ENCODE peak calls at places on chromosomes 16 and 17, in five cellular contexts. S is astrocyte, O is keratinocyte, J is breast epithelium, R is dorsolateral prefrontal cortex. Z is an unnamed sample.

GRCh38 chr17:81102352-81102751 is 63.0 kb upstream of the PVALEF start:
- DNase-seq in R (no peak), S (no peak), O (no peak), J (no peak), Z (no peak)

GRCh38 chr16:30837904-30838303 is 50.9 kb upstream of the ZNF629 start:
- DNase-seq in O (no peak), J (no peak), R (no peak), S (no peak), Z (no peak)

GRCh38 chr16:89102035-89102776 is 8.6 kb downstream of the ACSF3 start:
- DNase-seq in S (no peak), J (no peak), R (no peak), O (no peak), Z (no peak)

GRCh38 chr17:67434061-67434525 is 57.0 kb downstream of the PITPNC1 start:
- DNase-seq in R (no peak), O (no peak), S (no peak), J (no peak), Z (no peak)

GRCh38 chr17:80286638-80286960 is 25.9 kb downstream of the RNF213 start:
- DNase-seq in O (no peak), J (no peak), R (no peak), S (no peak), Z (no peak)

GRCh38 chr16:77402118-77402517 is 32.7 kb downstream of the ADAMTS18 start:
- DNase-seq in R (no peak), O (no peak), J (no peak), S (no peak), Z (no peak)

GRCh38 chr17:64781810-64782555 is 119.9 kb upstream of the SMURF2 start:
- DNase-seq in J (no peak), S (no peak), R (no peak), O (no peak), Z (no peak)

GRCh38 chr17:67549787-67550186 is 167.9 kb upstream of the NOL11 start:
- DNase-seq in J (no peak), O (no peak), S (no peak), R (no peak), Z (no peak)

GRCh38 chr16:14172200-14172805 is 101.2 kb downstream of the MRTFB start:
- DNase-seq in J (no peak), R (no peak), O (no peak), S (peak), Z (no peak)

GRCh38 chr16:27273670-27274522 is 5.3 kb upstream of the NSMCE1 start:
- DNase-seq in R (no peak), O (no peak), J (no peak), S (peak), Z (no peak)

GRCh38 chr17:43532581-43532980 is 13.6 kb downstream of the ETV4 start:
- DNase-seq in S (no peak), J (peak), R (peak), O (no peak), Z (no peak)
- H3K27ac ChIP-seq in S (no peak), J (no peak), R (no peak), O (no peak), Z (no peak)

GRCh38 chr17:82604532-82604931 is 43.7 kb downstream of the WDR45B start:
- DNase-seq in J (no peak), O (no peak), R (no peak), S (no peak), Z (no peak)
- H3K27ac ChIP-seq in J (no peak), O (no peak), R (peak), S (no peak), Z (no peak)

DNA sequence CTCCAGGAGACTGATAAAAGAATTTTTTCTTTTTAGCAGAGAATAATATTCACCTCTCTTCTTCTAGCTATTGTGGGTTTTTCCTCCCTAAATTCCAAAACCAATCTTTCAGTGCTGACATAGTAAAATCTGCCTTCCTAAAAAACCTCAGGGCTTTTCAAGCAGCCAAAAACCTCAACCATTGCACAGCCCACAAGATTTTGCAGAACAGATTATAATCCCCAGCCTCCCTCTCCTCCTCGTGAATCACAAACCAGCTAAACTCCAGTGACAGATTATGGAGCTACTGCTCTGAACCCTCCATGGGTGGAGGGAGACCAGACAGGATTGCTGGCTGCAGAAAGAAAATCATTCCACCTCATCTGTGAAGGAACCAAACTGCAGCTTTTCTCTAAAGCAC is 341.6 kb downstream of the SOX9 start:
- DNase-seq in O (no peak), R (no peak), S (peak), J (no peak), Z (no peak)
- H3K27ac ChIP-seq in O (peak), R (no peak), S (no peak), J (no peak), Z (peak)

GRCh38 chr16:1980026-1980769 is 1.1 kb downstream of the NOXO1 start:
- DNase-seq in J (no peak), S (no peak), R (no peak), O (no peak), Z (no peak)
- H3K27ac ChIP-seq in J (no peak), S (no peak), R (no peak), O (no peak), Z (peak)

DNA sequence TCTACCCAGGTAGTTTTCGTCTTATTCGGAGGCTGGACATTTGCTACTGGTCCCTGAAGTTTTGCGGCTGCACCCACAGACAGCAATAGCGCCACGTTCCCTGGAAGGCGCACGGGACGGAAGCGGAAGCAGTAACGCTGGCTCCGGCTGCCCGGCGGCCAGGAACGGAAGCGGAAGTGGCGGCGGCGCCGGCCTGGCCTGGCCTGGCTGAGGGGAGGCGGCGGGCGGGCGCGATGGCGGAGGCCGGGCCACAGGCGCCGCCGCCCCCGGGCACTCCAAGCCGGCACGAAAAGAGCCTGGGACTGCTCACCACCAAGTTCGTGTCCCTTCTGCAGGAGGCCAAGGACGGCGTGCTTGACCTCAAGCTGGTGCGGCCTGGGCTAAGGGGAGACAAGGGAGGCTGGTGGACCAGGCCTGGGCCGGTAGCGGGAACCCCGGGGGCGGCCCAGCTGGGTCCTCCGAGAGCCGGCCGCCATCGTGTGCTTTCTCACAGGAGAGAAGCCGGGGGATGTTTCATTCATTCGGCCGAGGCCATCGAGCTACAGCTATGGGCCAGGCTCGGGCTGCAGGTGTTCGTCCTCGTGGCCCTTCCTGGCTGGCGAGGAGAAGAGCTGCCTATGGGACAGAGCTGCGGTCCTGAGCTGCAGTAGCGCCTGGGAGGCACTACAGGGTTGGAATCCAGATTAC is at the start of gene E2F4:
- DNase-seq in J (peak), R (peak), S (peak), O (no peak), Z (peak)
- H3K27ac ChIP-seq in J (peak), R (peak), S (peak), O (peak), Z (peak)

GRCh38 chr16:84359326-84359725 is 9.0 kb upstream of the ATP2C2 start:
- DNase-seq in J (no peak), R (no peak), O (no peak), S (no peak), Z (no peak)

GRCh38 chr16:84360170-84360569 is 8.2 kb upstream of the ATP2C2 start:
- DNase-seq in R (no peak), S (peak), J (no peak), O (no peak), Z (no peak)

GRCh38 chr16:84357191-84357651 is 11.1 kb upstream of the ATP2C2 start:
- DNase-seq in R (no peak), O (no peak), J (no peak), S (peak), Z (peak)

GRCh38 chr16:84360748-84361147 is 7.6 kb upstream of the ATP2C2 start:
- DNase-seq in S (no peak), O (no peak), J (no peak), R (no peak), Z (no peak)

DNA sequence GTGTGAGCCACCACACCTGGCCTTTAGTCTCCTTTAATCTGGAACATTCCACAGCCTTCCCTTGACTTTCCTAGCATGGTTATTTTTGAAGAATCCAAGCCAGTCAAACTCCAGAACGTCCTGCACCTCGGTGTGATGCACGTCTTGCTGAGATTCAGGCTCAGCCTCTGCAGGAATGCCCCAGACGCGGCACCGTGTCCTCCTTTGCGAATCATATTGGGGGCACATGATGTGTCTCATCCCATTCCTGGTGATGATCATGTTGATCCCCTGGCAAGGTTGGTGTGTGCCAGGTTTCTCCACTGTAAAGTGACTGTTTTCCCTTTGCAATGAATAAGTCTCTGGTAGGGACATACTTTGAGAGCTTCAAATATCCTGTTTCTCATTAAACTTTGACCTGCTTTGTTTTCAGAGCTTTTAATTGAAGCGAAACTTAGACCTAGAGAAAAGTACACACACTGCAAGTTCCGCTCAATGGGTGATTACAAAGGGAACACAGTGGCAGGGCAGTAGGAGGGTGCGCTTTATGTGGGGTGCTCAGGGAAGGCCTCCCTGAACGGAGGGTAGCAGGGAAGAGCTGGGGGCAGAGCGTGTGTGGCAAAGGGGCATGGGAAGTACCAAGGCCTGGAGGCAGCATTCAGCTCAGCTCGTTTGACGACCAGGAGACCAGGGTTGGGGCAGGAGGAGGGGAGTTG is 9.6 kb upstream of the ATP2C2 start:
- DNase-seq in O (no peak), R (no peak), J (no peak), S (no peak), Z (no peak)
- H3K27ac ChIP-seq in O (no peak), R (no peak), J (no peak), S (no peak), Z (no peak)

GRCh38 chr16:85582177-85582888 is 30.8 kb upstream of the GSE1 start:
- DNase-seq in J (no peak), S (no peak), O (no peak), R (no peak), Z (no peak)
- H3K27ac ChIP-seq in J (no peak), S (no peak), O (no peak), R (no peak), Z (no peak)

GRCh38 chr16:72467157-72467759 is 295.3 kb upstream of the PMFBP1 start:
- DNase-seq in S (no peak), O (peak), R (no peak), J (no peak), Z (no peak)
- H3K27ac ChIP-seq in S (no peak), O (no peak), R (no peak), J (no peak), Z (no peak)

GRCh38 chr17:62780273-62780672 is 27.8 kb downstream of the MARCHF10 start:
- DNase-seq in R (no peak), S (no peak), O (peak), J (no peak), Z (no peak)

GRCh38 chr17:62781826-62782225 is 26.3 kb downstream of the MARCHF10 start:
- DNase-seq in O (no peak), J (no peak), S (peak), R (no peak), Z (no peak)

GRCh38 chr17:62778990-62779681 is 29.0 kb downstream of the MARCHF10 start:
- DNase-seq in R (peak), O (peak), S (peak), J (peak), Z (peak)

GRCh38 chr17:62781356-62781755 is 26.8 kb downstream of the MARCHF10 start:
- DNase-seq in O (no peak), R (no peak), S (peak), J (no peak), Z (no peak)

DNA sequence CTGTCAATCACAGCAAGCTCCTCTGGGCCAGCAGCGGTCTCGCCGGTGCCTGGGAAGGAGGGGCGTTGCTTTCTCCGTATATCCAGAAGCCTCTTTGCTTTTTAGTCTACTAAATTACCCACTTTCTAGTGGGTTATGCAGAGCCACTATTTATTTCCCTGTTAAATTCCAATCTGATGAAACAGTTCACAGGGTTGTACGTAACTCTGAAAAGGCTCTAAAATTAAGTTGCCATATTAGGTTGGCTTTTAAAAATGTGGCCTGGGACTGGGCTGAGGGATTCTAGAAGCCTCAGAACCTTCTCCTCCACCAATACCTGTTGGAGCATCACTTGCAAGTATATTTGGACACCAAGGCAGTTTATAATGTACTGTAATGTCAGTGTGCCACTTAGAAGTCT is 27.2 kb downstream of the MARCHF10 start:
- DNase-seq in O (no peak), J (no peak), R (no peak), S (peak), Z (no peak)
- H3K27ac ChIP-seq in O (peak), J (peak), R (no peak), S (peak), Z (peak)